ENCODE peak calls at places on chromosomes 5 and 9, in six cellular contexts. Z, U, W, J, Q and A are unnamed samples.
A peak's percentile ranks its signal among the peaks of the same experiment; 100 is the strongest.

GRCh38 chr5:76946090-76946489 is 6.8 kb upstream of the CRHBP start:
- DNase-seq in Z (no peak), U (no peak), W (no peak), J (no peak), Q (no peak), A (no peak)

GRCh38 chr5:72163349-72163983 is 56.2 kb downstream of the MAP1B start:
- DNase-seq in Z (peak; percentile 11), U (no peak), W (no peak), J (no peak), Q (no peak), A (no peak)

GRCh38 chr5:10145922-10146321 is 103.8 kb downstream of the ATPSCKMT start:
- DNase-seq in Z (peak; percentile 50), U (no peak), W (no peak), J (no peak), Q (peak; percentile 18), A (peak; percentile 68)

GRCh38 chr5:137114529-137114928 is 384.6 kb downstream of the SPOCK1 start:
- DNase-seq in Z (no peak), U (no peak), W (no peak), J (no peak), Q (peak; percentile 5), A (no peak)

GRCh38 chr9:133991964-133992779 is at the start of gene VAV2:
- DNase-seq in Z (peak; percentile 62), U (peak; percentile 76), W (peak; percentile 69), J (no peak), Q (peak; percentile 35), A (peak; percentile 72)

GRCh38 chr9:132078369-132079356 is 1.0 kb downstream of the MED27 start:
- DNase-seq in Z (peak; percentile 13), U (no peak), W (peak; percentile 24), J (no peak), Q (peak; percentile 18), A (peak; percentile 5)

GRCh38 chr5:1563617-1564181 is 39.9 kb upstream of the LPCAT1 start:
- DNase-seq in Z (no peak), U (no peak), W (no peak), J (no peak), Q (no peak), A (no peak)

GRCh38 chr5:95728494-95729114 is 2.5 kb upstream of the RHOBTB3 start:
- DNase-seq in Z (peak; percentile 58), U (no peak), W (no peak), J (no peak), Q (no peak), A (no peak)

GRCh38 chr9:127664678-127665507 is 41.9 kb upstream of the CFAP157 start:
- DNase-seq in Z (no peak), U (peak; percentile 95), W (no peak), J (no peak), Q (no peak), A (peak; percentile 19)

GRCh38 chr5:82513739-82514138 is 235.6 kb upstream of the RPS23 start:
- DNase-seq in Z (no peak), U (no peak), W (no peak), J (no peak), Q (no peak), A (no peak)

GRCh38 chr5:158450761-158451160 is 591.8 kb upstream of the CLINT1 start:
- DNase-seq in Z (peak; percentile 8), U (no peak), W (no peak), J (no peak), Q (no peak), A (no peak)

GRCh38 chr5:72470817-72471216 is 36.4 kb downstream of the ZNF366 start:
- DNase-seq in Z (no peak), U (no peak), W (no peak), J (no peak), Q (no peak), A (no peak)

GRCh38 chr5:127002390-127002789 is 28.0 kb downstream of the MARCHF3 start:
- DNase-seq in Z (peak; percentile 81), U (no peak), W (no peak), J (no peak), Q (no peak), A (peak; percentile 74)

GRCh38 chr9:136538599-136539426 is 7.0 kb downstream of the NOTCH1 start:
- DNase-seq in Z (no peak), U (no peak), W (peak; percentile 86), J (no peak), Q (no peak), A (peak; percentile 21)

GRCh38 chr9:120399940-120400339 is 180.0 kb downstream of the CDK5RAP2 start:
- DNase-seq in Z (no peak), U (no peak), W (no peak), J (no peak), Q (no peak), A (no peak)

GRCh38 chr9:101705135-101705661 is 33.2 kb downstream of the GRIN3A start:
- DNase-seq in Z (no peak), U (peak; percentile 82), W (peak; percentile 87), J (no peak), Q (no peak), A (peak; percentile 10)

GRCh38 chr9:128317629-128318028 is 4.6 kb downstream of the TRUB2 start:
- DNase-seq in Z (no peak), U (no peak), W (no peak), J (no peak), Q (no peak), A (no peak)

GRCh38 chr9:97980479-97980803 is 2.7 kb upstream of the ANP32B start:
- DNase-seq in Z (no peak), U (no peak), W (peak; percentile 56), J (no peak), Q (no peak), A (peak; percentile 43)

GRCh38 chr5:157548513-157549282 is 26.9 kb downstream of the ADAM19 start:
- DNase-seq in Z (peak; percentile 82), U (no peak), W (no peak), J (no peak), Q (no peak), A (no peak)

GRCh38 chr9:134432471-134432870 is 106.2 kb downstream of the RXRA start:
- DNase-seq in Z (no peak), U (no peak), W (no peak), J (no peak), Q (no peak), A (no peak)

GRCh38 chr5:116626272-116626723 is 51.7 kb upstream of the SEMA6A start:
- DNase-seq in Z (peak; percentile 30), U (no peak), W (peak; percentile 73), J (peak; percentile 10), Q (no peak), A (peak; percentile 95)

GRCh38 chr5:175469916-175470315 is 8.4 kb upstream of the SFXN1 start:
- DNase-seq in Z (no peak), U (no peak), W (no peak), J (no peak), Q (no peak), A (no peak)

GRCh38 chr5:173094012-173094661 is 38.0 kb downstream of the CREBRF start:
- DNase-seq in Z (peak; percentile 64), U (no peak), W (no peak), J (no peak), Q (no peak), A (no peak)

GRCh38 chr5:79628276-79628675 is 16.0 kb downstream of the TENT2 start:
- DNase-seq in Z (no peak), U (no peak), W (no peak), J (no peak), Q (no peak), A (no peak)

GRCh38 chr5:164302533-164303235 is 797.3 kb downstream of the MAT2B start:
- DNase-seq in Z (peak; percentile 61), U (no peak), W (no peak), J (no peak), Q (no peak), A (no peak)

GRCh38 chr5:115857621-115858349 is 16.1 kb downstream of the AP3S1 start:
- DNase-seq in Z (peak; percentile 33), U (no peak), W (no peak), J (no peak), Q (no peak), A (peak; percentile 36)

GRCh38 chr5:173644700-173645436 is 28.4 kb upstream of the BOD1 start:
- DNase-seq in Z (no peak), U (no peak), W (no peak), J (no peak), Q (no peak), A (no peak)

GRCh38 chr9:90801507-90802289 is at the start of gene SYK:
- DNase-seq in Z (no peak), U (peak; percentile 35), W (peak; percentile 79), J (no peak), Q (no peak), A (no peak)

GRCh38 chr9:90802534-90802933 is 915 bp downstream of the SYK start:
- DNase-seq in Z (peak; percentile 34), U (no peak), W (no peak), J (no peak), Q (no peak), A (no peak)

GRCh38 chr9:90799271-90799860 is 2.3 kb upstream of the SYK start:
- DNase-seq in Z (no peak), U (no peak), W (no peak), J (no peak), Q (no peak), A (no peak)

GRCh38 chr9:90803860-90804593 is 2.4 kb downstream of the SYK start:
- DNase-seq in Z (peak; percentile 63), U (no peak), W (no peak), J (no peak), Q (no peak), A (no peak)

GRCh38 chr9:90801175-90801506 is 478 bp upstream of the SYK start:
- DNase-seq in Z (no peak), U (peak; percentile 44), W (no peak), J (no peak), Q (no peak), A (no peak)
- H3K27ac ChIP-seq in Z (no peak overlapping the region), U (peak overlapping the region; percentile 99), W (peak overlapping the region; percentile 87), J (no peak overlapping the region), Q (no peak overlapping the region), A (no peak overlapping the region)

GRCh38 chr9:108443741-108444140 is 412.0 kb downstream of the ACTL7B start:
- DNase-seq in Z (peak; percentile 78), U (no peak), W (no peak), J (no peak), Q (no peak), A (no peak)
- H3K4me3 ChIP-seq in Z (peak overlapping the region; percentile 79), U (no peak overlapping the region), W (no peak overlapping the region), J (no peak overlapping the region), Q (no peak overlapping the region), A (no peak overlapping the region)

GRCh38 chr5:111681414-111681790 is 75.6 kb downstream of the NREP start:
- DNase-seq in Z (no peak), U (no peak), W (no peak), J (no peak), Q (no peak), A (peak; percentile 28)
- H3K27ac ChIP-seq in Z (peak overlapping the region; percentile 97), U (no peak overlapping the region), W (peak overlapping the region; percentile 28), J (no peak overlapping the region), Q (peak overlapping the region; percentile 85), A (no peak overlapping the region)

GRCh38 chr5:134626369-134627014 is 6.1 kb downstream of the SAR1B start:
- DNase-seq in Z (peak; percentile 89), U (no peak), W (no peak), J (no peak), Q (no peak), A (no peak)

GRCh38 chr5:134625559-134625958 is 7.1 kb downstream of the SAR1B start:
- DNase-seq in Z (no peak), U (no peak), W (no peak), J (no peak), Q (no peak), A (no peak)

DNA sequence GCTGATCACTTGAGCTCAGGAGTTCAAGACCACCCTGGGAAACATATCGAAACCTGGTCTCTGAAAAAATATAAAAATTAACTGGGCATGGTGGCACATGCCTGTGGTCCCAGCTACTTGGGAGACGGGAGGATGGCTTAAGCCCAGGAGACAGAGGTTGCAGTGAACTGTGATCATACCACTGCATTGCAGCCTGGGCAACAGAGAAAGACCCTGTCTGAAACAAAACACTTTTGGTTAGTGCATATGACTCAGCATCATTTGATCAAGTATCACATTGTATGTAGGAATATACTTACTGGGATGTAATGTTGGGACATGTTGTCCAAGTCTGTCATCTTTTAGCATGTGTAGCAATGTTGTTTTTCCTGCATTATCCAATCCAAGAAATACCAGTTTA is 12.0 kb downstream of the SAR1B start:
- DNase-seq in Z (no peak), U (no peak), W (no peak), J (no peak), Q (no peak), A (no peak)
- H3K4me3 ChIP-seq in Z (no peak overlapping the region), U (no peak overlapping the region), W (no peak overlapping the region), J (no peak overlapping the region), Q (no peak overlapping the region), A (no peak overlapping the region)